ENCODE peak calls at places on chromosome 20, in six cellular contexts. C, K, D, P, F and V are unnamed samples.

GRCh38 chr20:4151991-4152695 is 136.8 kb upstream of the RNF24 start:
- DNase-seq in C (peak), K (peak), D (no peak), P (no peak), F (no peak), V (peak)

GRCh38 chr20:58852559-58853271 is at the start of gene GNAS:
- DNase-seq in C (peak), K (no peak), D (no peak), P (no peak), F (peak), V (no peak)

GRCh38 chr20:35901678-35902544 is 52.4 kb downstream of the SCAND1 start:
- DNase-seq in C (peak), K (no peak), D (no peak), P (peak), F (no peak), V (no peak)

GRCh38 chr20:36408219-36408618 is 102.1 kb downstream of the DLGAP4 start:
- DNase-seq in C (peak), K (no peak), D (no peak), P (no peak), F (no peak), V (no peak)

GRCh38 chr20:4683261-4683660 is 38.4 kb upstream of the PRND start:
- DNase-seq in C (no peak), K (no peak), D (no peak), P (no peak), F (no peak), V (no peak)

GRCh38 chr20:62791301-62792181 is 4.7 kb upstream of the MRGBP start:
- DNase-seq in C (peak), K (peak), D (peak), P (peak), F (peak), V (peak)

GRCh38 chr20:13638162-13638495 is 603 bp downstream of the TASP1 start:
- DNase-seq in C (peak), K (no peak), D (no peak), P (no peak), F (no peak), V (no peak)

GRCh38 chr20:57433658-57434389 is 42.6 kb downstream of the RBM38 start:
- DNase-seq in C (no peak), K (no peak), D (no peak), P (no peak), F (no peak), V (no peak)

GRCh38 chr20:4671015-4671414 is 50.7 kb upstream of the PRND start:
- DNase-seq in C (no peak), K (no peak), D (no peak), P (no peak), F (no peak), V (no peak)

GRCh38 chr20:17761612-17762011 is 61.8 kb downstream of the BANF2 start:
- DNase-seq in C (no peak), K (no peak), D (no peak), P (no peak), F (no peak), V (no peak)

GRCh38 chr20:36614781-36615557 is 9.4 kb downstream of the RAB5IF start:
- DNase-seq in C (no peak), K (no peak), D (no peak), P (no peak), F (no peak), V (no peak)

GRCh38 chr20:57474816-57475215 is 50.1 kb downstream of the CTCFL start:
- DNase-seq in C (no peak), K (no peak), D (peak), P (no peak), F (no peak), V (peak)

GRCh38 chr20:11178946-11179654 is 505.3 kb upstream of the JAG1 start:
- DNase-seq in C (peak), K (no peak), D (no peak), P (no peak), F (no peak), V (no peak)